ENCODE peak calls at places on chromosomes 3 and 15, in nine cellular contexts. One of them, this sample, is unnamed.

GRCh38 chr3:190862209-190863118 is at the start of gene GMNC:
- DNase-seq in EL: peak
- DNase-seq in Kasumi-1: no peak
- DNase-seq in endothelial cell: peak
- DNase-seq in ovary: peak
- DNase-seq in activated T-helper 9 cell treated with anti-CD3 and anti-CD28 coated beads, Interleukin-2, amount 50 U/mL, for 16 hours: no peak
- DNase-seq in stimulated activated CD4-positive, alpha-beta T cell treated with anti-CD3 and anti-CD28 coated beads, Interleukin-4, amount 100 ng/mL, for 4 hours: peak
- DNase-seq in spleen: peak
- DNase-seq in substantia nigra: no peak
- DNase-seq in this sample: no peak

GRCh38 chr3:194137314-194138097 is 1.6 kb downstream of the HES1 start:
- DNase-seq in stimulated activated CD4-positive, alpha-beta T cell treated with anti-CD3 and anti-CD28 coated beads, Interleukin-4, amount 100 ng/mL, for 4 hours: peak
- DNase-seq in activated T-helper 9 cell treated with anti-CD3 and anti-CD28 coated beads, Interleukin-2, amount 50 U/mL, for 16 hours: peak
- DNase-seq in Kasumi-1: peak
- DNase-seq in endothelial cell: peak
- DNase-seq in spleen: peak
- DNase-seq in EL: peak
- DNase-seq in ovary: peak
- DNase-seq in substantia nigra: peak
- DNase-seq in this sample: no peak

GRCh38 chr15:69303337-69304175 is 4.8 kb downstream of the PAQR5 start:
- DNase-seq in EL: peak
- DNase-seq in activated T-helper 9 cell treated with anti-CD3 and anti-CD28 coated beads, Interleukin-2, amount 50 U/mL, for 16 hours: no peak
- DNase-seq in spleen: no peak
- DNase-seq in endothelial cell: no peak
- DNase-seq in ovary: no peak
- DNase-seq in stimulated activated CD4-positive, alpha-beta T cell treated with anti-CD3 and anti-CD28 coated beads, Interleukin-4, amount 100 ng/mL, for 4 hours: no peak
- DNase-seq in substantia nigra: no peak
- DNase-seq in Kasumi-1: no peak
- DNase-seq in this sample: no peak

GRCh38 chr15:31041610-31042009 is 50.2 kb upstream of the MTMR10 start:
- DNase-seq in activated T-helper 9 cell treated with anti-CD3 and anti-CD28 coated beads, Interleukin-2, amount 50 U/mL, for 16 hours: no peak
- DNase-seq in Kasumi-1: no peak
- DNase-seq in endothelial cell: no peak
- DNase-seq in substantia nigra: no peak
- DNase-seq in ovary: no peak
- DNase-seq in EL: no peak
- DNase-seq in spleen: no peak
- DNase-seq in stimulated activated CD4-positive, alpha-beta T cell treated with anti-CD3 and anti-CD28 coated beads, Interleukin-4, amount 100 ng/mL, for 4 hours: no peak
- DNase-seq in this sample: no peak

GRCh38 chr3:146542968-146543367 is 1.4 kb downstream of the PLSCR1 start:
- DNase-seq in ovary: no peak
- DNase-seq in substantia nigra: no peak
- DNase-seq in endothelial cell: no peak
- DNase-seq in activated T-helper 9 cell treated with anti-CD3 and anti-CD28 coated beads, Interleukin-2, amount 50 U/mL, for 16 hours: no peak
- DNase-seq in stimulated activated CD4-positive, alpha-beta T cell treated with anti-CD3 and anti-CD28 coated beads, Interleukin-4, amount 100 ng/mL, for 4 hours: no peak
- DNase-seq in EL: peak
- DNase-seq in spleen: no peak
- DNase-seq in Kasumi-1: peak
- DNase-seq in this sample: no peak

GRCh38 chr15:52730163-52730562 is 51.0 kb upstream of the ATOSA start:
- DNase-seq in EL: peak
- DNase-seq in substantia nigra: no peak
- DNase-seq in Kasumi-1: no peak
- DNase-seq in activated T-helper 9 cell treated with anti-CD3 and anti-CD28 coated beads, Interleukin-2, amount 50 U/mL, for 16 hours: no peak
- DNase-seq in spleen: no peak
- DNase-seq in ovary: no peak
- DNase-seq in endothelial cell: no peak
- DNase-seq in stimulated activated CD4-positive, alpha-beta T cell treated with anti-CD3 and anti-CD28 coated beads, Interleukin-4, amount 100 ng/mL, for 4 hours: no peak
- DNase-seq in this sample: no peak

GRCh38 chr3:52374173-52374572 is 58.1 kb downstream of the DNAH1 start:
- DNase-seq in activated T-helper 9 cell treated with anti-CD3 and anti-CD28 coated beads, Interleukin-2, amount 50 U/mL, for 16 hours: no peak
- DNase-seq in Kasumi-1: no peak
- DNase-seq in endothelial cell: no peak
- DNase-seq in EL: no peak
- DNase-seq in ovary: no peak
- DNase-seq in spleen: no peak
- DNase-seq in substantia nigra: no peak
- DNase-seq in stimulated activated CD4-positive, alpha-beta T cell treated with anti-CD3 and anti-CD28 coated beads, Interleukin-4, amount 100 ng/mL, for 4 hours: no peak
- DNase-seq in this sample: no peak

GRCh38 chr15:53573091-53573490 is 186.4 kb downstream of the WDR72 start:
- DNase-seq in substantia nigra: no peak
- DNase-seq in EL: no peak
- DNase-seq in endothelial cell: no peak
- DNase-seq in spleen: no peak
- DNase-seq in activated T-helper 9 cell treated with anti-CD3 and anti-CD28 coated beads, Interleukin-2, amount 50 U/mL, for 16 hours: no peak
- DNase-seq in Kasumi-1: no peak
- DNase-seq in ovary: no peak
- DNase-seq in stimulated activated CD4-positive, alpha-beta T cell treated with anti-CD3 and anti-CD28 coated beads, Interleukin-4, amount 100 ng/mL, for 4 hours: no peak
- DNase-seq in this sample: no peak

GRCh38 chr3:16079519-16079918 is 95.0 kb upstream of the GALNT15 start:
- DNase-seq in activated T-helper 9 cell treated with anti-CD3 and anti-CD28 coated beads, Interleukin-2, amount 50 U/mL, for 16 hours: no peak
- DNase-seq in substantia nigra: no peak
- DNase-seq in stimulated activated CD4-positive, alpha-beta T cell treated with anti-CD3 and anti-CD28 coated beads, Interleukin-4, amount 100 ng/mL, for 4 hours: no peak
- DNase-seq in spleen: no peak
- DNase-seq in Kasumi-1: no peak
- DNase-seq in ovary: no peak
- DNase-seq in EL: peak
- DNase-seq in endothelial cell: no peak
- DNase-seq in this sample: no peak

GRCh38 chr3:196948442-196949365 is 6.4 kb upstream of the NCBP2 start:
- DNase-seq in stimulated activated CD4-positive, alpha-beta T cell treated with anti-CD3 and anti-CD28 coated beads, Interleukin-4, amount 100 ng/mL, for 4 hours: no peak
- DNase-seq in spleen: no peak
- DNase-seq in Kasumi-1: no peak
- DNase-seq in ovary: no peak
- DNase-seq in substantia nigra: no peak
- DNase-seq in activated T-helper 9 cell treated with anti-CD3 and anti-CD28 coated beads, Interleukin-2, amount 50 U/mL, for 16 hours: no peak
- DNase-seq in endothelial cell: no peak
- DNase-seq in EL: peak
- DNase-seq in this sample: no peak

GRCh38 chr15:48842501-48842900 is 31.6 kb upstream of the CEP152 start:
- DNase-seq in stimulated activated CD4-positive, alpha-beta T cell treated with anti-CD3 and anti-CD28 coated beads, Interleukin-4, amount 100 ng/mL, for 4 hours: no peak
- DNase-seq in spleen: no peak
- DNase-seq in activated T-helper 9 cell treated with anti-CD3 and anti-CD28 coated beads, Interleukin-2, amount 50 U/mL, for 16 hours: no peak
- DNase-seq in endothelial cell: no peak
- DNase-seq in Kasumi-1: no peak
- DNase-seq in ovary: no peak
- DNase-seq in substantia nigra: no peak
- DNase-seq in EL: no peak
- DNase-seq in this sample: no peak

GRCh38 chr3:124915254-124915653 is 19.3 kb downstream of the MUC13 start:
- DNase-seq in stimulated activated CD4-positive, alpha-beta T cell treated with anti-CD3 and anti-CD28 coated beads, Interleukin-4, amount 100 ng/mL, for 4 hours: no peak
- DNase-seq in substantia nigra: no peak
- DNase-seq in activated T-helper 9 cell treated with anti-CD3 and anti-CD28 coated beads, Interleukin-2, amount 50 U/mL, for 16 hours: no peak
- DNase-seq in endothelial cell: no peak
- DNase-seq in Kasumi-1: no peak
- DNase-seq in ovary: no peak
- DNase-seq in EL: no peak
- DNase-seq in spleen: no peak
- DNase-seq in this sample: no peak

GRCh38 chr15:75597667-75598341 is 18.7 kb upstream of the PTPN9 start:
- DNase-seq in activated T-helper 9 cell treated with anti-CD3 and anti-CD28 coated beads, Interleukin-2, amount 50 U/mL, for 16 hours: no peak
- DNase-seq in endothelial cell: peak
- DNase-seq in ovary: no peak
- DNase-seq in stimulated activated CD4-positive, alpha-beta T cell treated with anti-CD3 and anti-CD28 coated beads, Interleukin-4, amount 100 ng/mL, for 4 hours: no peak
- DNase-seq in substantia nigra: no peak
- DNase-seq in spleen: no peak
- DNase-seq in EL: peak
- DNase-seq in Kasumi-1: peak
- DNase-seq in this sample: no peak

GRCh38 chr3:13077431-13078157 is 4.4 kb upstream of the IQSEC1 start:
- DNase-seq in ovary: no peak
- DNase-seq in EL: no peak
- DNase-seq in stimulated activated CD4-positive, alpha-beta T cell treated with anti-CD3 and anti-CD28 coated beads, Interleukin-4, amount 100 ng/mL, for 4 hours: no peak
- DNase-seq in endothelial cell: no peak
- DNase-seq in substantia nigra: peak
- DNase-seq in Kasumi-1: no peak
- DNase-seq in activated T-helper 9 cell treated with anti-CD3 and anti-CD28 coated beads, Interleukin-2, amount 50 U/mL, for 16 hours: no peak
- DNase-seq in spleen: no peak
- DNase-seq in this sample: no peak

GRCh38 chr15:66964111-66964738 is 101.2 kb upstream of the SMAD3 start:
- DNase-seq in ovary: no peak
- DNase-seq in activated T-helper 9 cell treated with anti-CD3 and anti-CD28 coated beads, Interleukin-2, amount 50 U/mL, for 16 hours: no peak
- DNase-seq in substantia nigra: no peak
- DNase-seq in endothelial cell: no peak
- DNase-seq in stimulated activated CD4-positive, alpha-beta T cell treated with anti-CD3 and anti-CD28 coated beads, Interleukin-4, amount 100 ng/mL, for 4 hours: no peak
- DNase-seq in EL: no peak
- DNase-seq in spleen: no peak
- DNase-seq in Kasumi-1: no peak
- DNase-seq in this sample: no peak

GRCh38 chr3:130341882-130342281 is 3.6 kb upstream of the COL6A5 start:
- DNase-seq in EL: no peak
- DNase-seq in spleen: no peak
- DNase-seq in Kasumi-1: no peak
- DNase-seq in stimulated activated CD4-positive, alpha-beta T cell treated with anti-CD3 and anti-CD28 coated beads, Interleukin-4, amount 100 ng/mL, for 4 hours: no peak
- DNase-seq in endothelial cell: no peak
- DNase-seq in substantia nigra: no peak
- DNase-seq in ovary: no peak
- DNase-seq in activated T-helper 9 cell treated with anti-CD3 and anti-CD28 coated beads, Interleukin-2, amount 50 U/mL, for 16 hours: no peak
- DNase-seq in this sample: no peak

GRCh38 chr3:170049146-170050000 is 11.6 kb downstream of the GPR160 start:
- DNase-seq in endothelial cell: no peak
- DNase-seq in spleen: peak
- DNase-seq in substantia nigra: no peak
- DNase-seq in activated T-helper 9 cell treated with anti-CD3 and anti-CD28 coated beads, Interleukin-2, amount 50 U/mL, for 16 hours: no peak
- DNase-seq in stimulated activated CD4-positive, alpha-beta T cell treated with anti-CD3 and anti-CD28 coated beads, Interleukin-4, amount 100 ng/mL, for 4 hours: no peak
- DNase-seq in ovary: no peak
- DNase-seq in Kasumi-1: no peak
- DNase-seq in EL: peak
- DNase-seq in this sample: no peak

GRCh38 chr3:14145236-14145635 is 20.4 kb downstream of the TMEM43 start:
- DNase-seq in EL: peak
- DNase-seq in substantia nigra: no peak
- DNase-seq in activated T-helper 9 cell treated with anti-CD3 and anti-CD28 coated beads, Interleukin-2, amount 50 U/mL, for 16 hours: no peak
- DNase-seq in Kasumi-1: peak
- DNase-seq in ovary: no peak
- DNase-seq in stimulated activated CD4-positive, alpha-beta T cell treated with anti-CD3 and anti-CD28 coated beads, Interleukin-4, amount 100 ng/mL, for 4 hours: no peak
- DNase-seq in spleen: no peak
- DNase-seq in endothelial cell: no peak
- DNase-seq in this sample: no peak

GRCh38 chr3:178310833-178311380 is 225.3 kb upstream of the KCNMB2 start:
- DNase-seq in Kasumi-1: no peak
- DNase-seq in spleen: no peak
- DNase-seq in stimulated activated CD4-positive, alpha-beta T cell treated with anti-CD3 and anti-CD28 coated beads, Interleukin-4, amount 100 ng/mL, for 4 hours: no peak
- DNase-seq in activated T-helper 9 cell treated with anti-CD3 and anti-CD28 coated beads, Interleukin-2, amount 50 U/mL, for 16 hours: no peak
- DNase-seq in ovary: no peak
- DNase-seq in substantia nigra: no peak
- DNase-seq in EL: no peak
- DNase-seq in endothelial cell: no peak
- DNase-seq in this sample: no peak

GRCh38 chr3:133573054-133573628 is 345 bp upstream of the CDV3 start:
- DNase-seq in stimulated activated CD4-positive, alpha-beta T cell treated with anti-CD3 and anti-CD28 coated beads, Interleukin-4, amount 100 ng/mL, for 4 hours: peak
- DNase-seq in ovary: peak
- DNase-seq in EL: peak
- DNase-seq in endothelial cell: peak
- DNase-seq in Kasumi-1: no peak
- DNase-seq in activated T-helper 9 cell treated with anti-CD3 and anti-CD28 coated beads, Interleukin-2, amount 50 U/mL, for 16 hours: peak
- DNase-seq in substantia nigra: no peak
- DNase-seq in spleen: peak
- DNase-seq in this sample: peak

GRCh38 chr15:40493089-40493840 is 22.5 kb downstream of the CHST14 start:
- DNase-seq in activated T-helper 9 cell treated with anti-CD3 and anti-CD28 coated beads, Interleukin-2, amount 50 U/mL, for 16 hours: peak
- DNase-seq in stimulated activated CD4-positive, alpha-beta T cell treated with anti-CD3 and anti-CD28 coated beads, Interleukin-4, amount 100 ng/mL, for 4 hours: peak
- DNase-seq in endothelial cell: no peak
- DNase-seq in spleen: no peak
- DNase-seq in Kasumi-1: no peak
- DNase-seq in ovary: no peak
- DNase-seq in substantia nigra: no peak
- DNase-seq in EL: peak
- DNase-seq in this sample: no peak

GRCh38 chr3:111571272-111571671 is 23.9 kb downstream of the ZBED2 start:
- DNase-seq in EL: no peak
- DNase-seq in ovary: no peak
- DNase-seq in substantia nigra: no peak
- DNase-seq in spleen: no peak
- DNase-seq in activated T-helper 9 cell treated with anti-CD3 and anti-CD28 coated beads, Interleukin-2, amount 50 U/mL, for 16 hours: no peak
- DNase-seq in endothelial cell: no peak
- DNase-seq in stimulated activated CD4-positive, alpha-beta T cell treated with anti-CD3 and anti-CD28 coated beads, Interleukin-4, amount 100 ng/mL, for 4 hours: no peak
- DNase-seq in Kasumi-1: no peak
- DNase-seq in this sample: no peak

GRCh38 chr3:42376397-42376798 is 34.0 kb downstream of the LYZL4 start:
- DNase-seq in EL: peak
- DNase-seq in substantia nigra: no peak
- DNase-seq in ovary: no peak
- DNase-seq in spleen: no peak
- DNase-seq in activated T-helper 9 cell treated with anti-CD3 and anti-CD28 coated beads, Interleukin-2, amount 50 U/mL, for 16 hours: no peak
- DNase-seq in endothelial cell: no peak
- DNase-seq in Kasumi-1: peak
- DNase-seq in stimulated activated CD4-positive, alpha-beta T cell treated with anti-CD3 and anti-CD28 coated beads, Interleukin-4, amount 100 ng/mL, for 4 hours: no peak
- DNase-seq in this sample: no peak

GRCh38 chr15:73325191-73325980 is 43.4 kb downstream of the HCN4 start:
- DNase-seq in EL: no peak
- DNase-seq in stimulated activated CD4-positive, alpha-beta T cell treated with anti-CD3 and anti-CD28 coated beads, Interleukin-4, amount 100 ng/mL, for 4 hours: no peak
- DNase-seq in Kasumi-1: no peak
- DNase-seq in ovary: no peak
- DNase-seq in activated T-helper 9 cell treated with anti-CD3 and anti-CD28 coated beads, Interleukin-2, amount 50 U/mL, for 16 hours: no peak
- DNase-seq in endothelial cell: peak
- DNase-seq in substantia nigra: no peak
- DNase-seq in spleen: peak
- DNase-seq in this sample: no peak

GRCh38 chr15:51864408-51865056 is 35.1 kb downstream of the TMOD3 start:
- DNase-seq in stimulated activated CD4-positive, alpha-beta T cell treated with anti-CD3 and anti-CD28 coated beads, Interleukin-4, amount 100 ng/mL, for 4 hours: peak
- DNase-seq in spleen: no peak
- DNase-seq in ovary: no peak
- DNase-seq in endothelial cell: no peak
- DNase-seq in Kasumi-1: no peak
- DNase-seq in substantia nigra: no peak
- DNase-seq in EL: no peak
- DNase-seq in activated T-helper 9 cell treated with anti-CD3 and anti-CD28 coated beads, Interleukin-2, amount 50 U/mL, for 16 hours: no peak
- DNase-seq in this sample: no peak

GRCh38 chr3:32713181-32713580 is 28.2 kb downstream of the CNOT10 start:
- DNase-seq in spleen: no peak
- DNase-seq in stimulated activated CD4-positive, alpha-beta T cell treated with anti-CD3 and anti-CD28 coated beads, Interleukin-4, amount 100 ng/mL, for 4 hours: no peak
- DNase-seq in activated T-helper 9 cell treated with anti-CD3 and anti-CD28 coated beads, Interleukin-2, amount 50 U/mL, for 16 hours: no peak
- DNase-seq in substantia nigra: no peak
- DNase-seq in ovary: no peak
- DNase-seq in endothelial cell: no peak
- DNase-seq in EL: no peak
- DNase-seq in Kasumi-1: no peak
- DNase-seq in this sample: no peak

GRCh38 chr3:193507566-193507965 is 47.1 kb downstream of the ATP13A4 start:
- DNase-seq in spleen: no peak
- DNase-seq in stimulated activated CD4-positive, alpha-beta T cell treated with anti-CD3 and anti-CD28 coated beads, Interleukin-4, amount 100 ng/mL, for 4 hours: no peak
- DNase-seq in Kasumi-1: no peak
- DNase-seq in EL: peak
- DNase-seq in endothelial cell: no peak
- DNase-seq in substantia nigra: no peak
- DNase-seq in activated T-helper 9 cell treated with anti-CD3 and anti-CD28 coated beads, Interleukin-2, amount 50 U/mL, for 16 hours: no peak
- DNase-seq in ovary: no peak
- DNase-seq in this sample: no peak

This sample was measured in iPS DF 6.9.